ENCODE peak calls at places on chromosomes 13 and 19, in four cellular contexts. One of them, this sample, is unnamed.

GRCh38 chr13:28728642-28729041 is 9.9 kb upstream of the SLC46A3 start:
- DNase-seq in K562: no peak
- DNase-seq in H1: no peak
- DNase-seq in GM12891: no peak
- DNase-seq in this sample: no peak

GRCh38 chr19:48415395-48415794 is 21.9 kb downstream of the GRIN2D start:
- DNase-seq in K562: peak
- DNase-seq in H1: peak
- DNase-seq in GM12891: no peak
- DNase-seq in this sample: no peak

GRCh38 chr19:6769006-6769637 is 1.9 kb upstream of the SH2D3A start:
- DNase-seq in K562: peak
- DNase-seq in GM12891: no peak
- DNase-seq in H1: peak
- DNase-seq in this sample: no peak

GRCh38 chr19:7787141-7787540 is 24.1 kb downstream of the CLEC4M start:
- DNase-seq in K562: no peak
- DNase-seq in GM12891: no peak
- DNase-seq in H1: peak
- DNase-seq in this sample: no peak

GRCh38 chr13:90447735-90448103 is 899.8 kb upstream of the MIR17HG start:
- DNase-seq in GM12891: no peak
- DNase-seq in H1: no peak
- DNase-seq in K562: no peak
- DNase-seq in this sample: no peak

GRCh38 chr19:3476830-3477229 is 3.5 kb downstream of the SMIM24 start:
- DNase-seq in GM12891: no peak
- DNase-seq in K562: no peak
- DNase-seq in H1: no peak
- DNase-seq in this sample: no peak

GRCh38 chr13:110463876-110464510 is 97.5 kb downstream of the RAB20 start:
- DNase-seq in GM12891: no peak
- DNase-seq in K562: no peak
- DNase-seq in H1: no peak
- DNase-seq in this sample: no peak

GRCh38 chr13:44243198-44243852 is 130.3 kb upstream of the SERP2 start:
- DNase-seq in GM12891: no peak
- DNase-seq in K562: peak
- DNase-seq in H1: peak
- DNase-seq in this sample: no peak

GRCh38 chr19:6393982-6394412 is 1.0 kb upstream of the GTF2F1 start:
- DNase-seq in GM12891: peak
- DNase-seq in K562: no peak
- DNase-seq in H1: no peak
- DNase-seq in this sample: no peak

GRCh38 chr13:78876915-78877549 is 218.1 kb upstream of the OBI1 start:
- DNase-seq in GM12891: no peak
- DNase-seq in H1: no peak
- DNase-seq in K562: no peak
- DNase-seq in this sample: no peak

GRCh38 chr13:25971077-25971476 is 80.7 kb downstream of the SHISA2 start:
- DNase-seq in H1: no peak
- DNase-seq in K562: no peak
- DNase-seq in GM12891: no peak
- DNase-seq in this sample: no peak

GRCh38 chr19:8334458-8335342 is 8.4 kb downstream of the KANK3 start:
- DNase-seq in H1: peak
- DNase-seq in GM12891: peak
- DNase-seq in K562: no peak
- DNase-seq in this sample: peak

GRCh38 chr19:29714953-29715694 is at the start of gene C19orf12:
- DNase-seq in H1: peak
- DNase-seq in K562: peak
- DNase-seq in GM12891: peak
- DNase-seq in this sample: peak

GRCh38 chr19:21910318-21910717 is 74.3 kb upstream of the ZNF43 start:
- DNase-seq in GM12891: no peak
- DNase-seq in K562: no peak
- DNase-seq in H1: no peak
- DNase-seq in this sample: no peak

GRCh38 chr13:91534996-91535395 is 136.6 kb downstream of the GPC5 start:
- DNase-seq in H1: no peak
- DNase-seq in GM12891: no peak
- DNase-seq in K562: no peak
- DNase-seq in this sample: no peak

GRCh38 chr19:33394006-33394722 is 20.7 kb downstream of the CEBPG start:
- DNase-seq in K562: no peak
- DNase-seq in GM12891: peak
- DNase-seq in H1: no peak
- DNase-seq in this sample: peak

GRCh38 chr13:24225062-24225461 is 64.5 kb downstream of the SPATA13 start:
- DNase-seq in H1: no peak
- DNase-seq in GM12891: no peak
- DNase-seq in K562: no peak
- DNase-seq in this sample: no peak

GRCh38 chr13:99454518-99455183 is 46.6 kb upstream of the TM9SF2 start:
- DNase-seq in K562: no peak
- DNase-seq in H1: no peak
- DNase-seq in GM12891: no peak
- DNase-seq in this sample: no peak

GRCh38 chr13:21675095-21676007 is 4.5 kb downstream of the FGF9 start:
- DNase-seq in K562: no peak
- DNase-seq in GM12891: no peak
- DNase-seq in H1: peak
- DNase-seq in this sample: peak

GRCh38 chr19:30447276-30447870 is 75.2 kb downstream of the ZNF536 start:
- DNase-seq in K562: no peak
- DNase-seq in GM12891: no peak
- DNase-seq in H1: no peak
- DNase-seq in this sample: no peak

GRCh38 chr13:47463726-47464125 is 537.3 kb downstream of the SUCLA2 start:
- DNase-seq in K562: no peak
- DNase-seq in H1: no peak
- DNase-seq in GM12891: no peak
- DNase-seq in this sample: no peak

GRCh38 chr13:26377038-26377437 is 123.1 kb downstream of the CDK8 start:
- DNase-seq in H1: peak
- DNase-seq in K562: peak
- DNase-seq in GM12891: no peak
- DNase-seq in this sample: no peak

GRCh38 chr19:3526507-3527244 is 12.3 kb upstream of the TEKTIP1 start:
- DNase-seq in GM12891: no peak
- DNase-seq in K562: no peak
- DNase-seq in H1: no peak
- DNase-seq in this sample: no peak

GRCh38 chr13:33285420-33286124 is at the start of gene STARD13:
- DNase-seq in GM12891: peak
- DNase-seq in H1: peak
- DNase-seq in K562: peak
- DNase-seq in this sample: peak

GRCh38 chr19:35041548-35042055 is at the start of gene HPN:
- DNase-seq in K562: no peak
- DNase-seq in H1: peak
- DNase-seq in GM12891: no peak
- DNase-seq in this sample: no peak

GRCh38 chr19:34995551-34995950 is 4.6 kb upstream of the GRAMD1A start:
- DNase-seq in GM12891: no peak
- DNase-seq in K562: no peak
- DNase-seq in H1: no peak
- DNase-seq in this sample: no peak

DNA sequence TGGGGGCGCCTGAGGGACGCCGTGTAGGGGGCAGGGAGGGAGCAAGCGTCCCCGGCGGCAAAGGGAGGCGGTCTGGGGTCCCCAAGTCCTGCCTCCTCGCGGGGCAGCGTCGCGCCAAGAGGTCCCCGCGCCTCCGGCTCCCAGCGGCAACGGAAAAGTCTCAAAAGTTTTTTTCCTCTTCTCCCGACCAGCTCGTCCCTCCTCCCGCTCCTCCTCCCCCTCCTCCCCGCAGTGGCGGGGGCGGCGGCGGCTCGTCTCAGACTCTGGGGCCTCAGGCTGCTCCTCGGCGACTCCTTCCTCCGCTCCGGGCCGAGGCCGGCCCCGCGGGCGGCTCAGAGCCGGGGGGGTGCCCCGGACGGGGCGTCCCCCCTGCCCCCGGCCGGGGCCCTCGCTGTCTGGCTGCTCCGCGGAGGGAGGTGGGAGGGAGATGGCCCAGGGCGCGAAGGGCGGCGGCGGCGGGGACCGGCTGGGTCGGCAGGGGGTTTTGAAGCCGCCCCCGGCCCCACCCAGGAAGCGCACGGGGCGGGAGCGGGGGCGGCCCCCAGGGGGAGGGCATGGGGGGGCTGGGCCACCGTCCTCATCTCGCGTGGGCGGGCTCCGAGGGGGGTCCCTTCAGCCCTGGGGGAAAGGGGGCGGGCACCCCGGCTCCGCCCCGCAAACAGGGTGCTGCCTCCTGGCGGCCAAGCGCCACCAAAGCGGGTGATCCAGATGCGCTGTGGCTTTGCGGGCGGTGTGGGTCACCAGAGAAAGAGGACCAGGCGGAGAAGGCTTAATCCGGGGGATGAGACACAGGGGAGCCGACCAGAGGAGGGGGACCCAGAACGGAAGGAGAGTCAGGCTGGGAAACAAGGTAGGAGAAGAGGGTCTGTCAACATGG is at the start of gene TGFB1:
- DNase-seq in GM12891: peak
- DNase-seq in K562: peak
- DNase-seq in H1: peak
- DNase-seq in this sample: peak
- TF ChIP-seq POLR2AphosphoS5 in GM12891: no peak
- TF ChIP-seq POLR2AphosphoS5 in K562: peak
- TF ChIP-seq POLR2AphosphoS5 in H1: no peak
- TF ChIP-seq POLR2AphosphoS5 in this sample: peak

GRCh38 chr13:40235160-40235796 is 431.2 kb downstream of the FOXO1 start:
- DNase-seq in GM12891: no peak
- DNase-seq in H1: no peak
- DNase-seq in K562: no peak
- DNase-seq in this sample: no peak

GRCh38 chr13:40240293-40240692 is 426.1 kb downstream of the FOXO1 start:
- DNase-seq in GM12891: no peak
- DNase-seq in H1: no peak
- DNase-seq in K562: no peak
- DNase-seq in this sample: no peak

GRCh38 chr13:40238761-40239160 is 427.7 kb downstream of the FOXO1 start:
- DNase-seq in GM12891: no peak
- DNase-seq in H1: no peak
- DNase-seq in K562: no peak
- DNase-seq in this sample: no peak

GRCh38 chr13:40233731-40234195 is 432.7 kb downstream of the FOXO1 start:
- DNase-seq in K562: no peak
- DNase-seq in GM12891: no peak
- DNase-seq in H1: no peak
- DNase-seq in this sample: no peak

DNA sequence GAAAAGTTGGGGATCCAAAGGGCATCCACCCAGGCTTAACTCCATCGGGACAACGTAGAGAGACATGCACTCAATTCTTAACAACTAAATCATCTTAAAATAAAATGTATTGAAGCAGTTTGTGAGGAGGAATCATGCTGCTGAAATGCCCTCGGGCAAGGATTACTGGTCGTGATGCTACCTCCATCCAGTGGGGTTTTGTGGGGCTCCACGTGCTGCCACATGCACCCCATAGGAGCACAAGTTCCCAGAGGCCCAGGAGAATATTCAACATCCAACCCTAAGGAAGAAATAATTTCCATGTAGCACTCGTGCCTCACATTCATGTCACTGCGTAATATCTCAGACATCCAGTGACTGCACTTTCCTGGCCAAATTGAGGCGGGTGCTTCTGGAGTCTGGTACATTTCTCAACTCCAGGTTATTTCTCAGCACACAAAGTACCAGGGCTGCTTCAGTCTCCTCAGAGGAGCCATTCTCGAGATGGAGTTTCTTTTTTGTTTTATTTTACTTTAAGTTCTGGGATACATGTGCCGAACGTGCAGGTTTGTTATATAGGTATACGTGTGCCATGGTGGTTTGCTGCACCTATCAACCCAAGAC is 429.8 kb downstream of the FOXO1 start:
- DNase-seq in GM12891: no peak
- DNase-seq in K562: no peak
- DNase-seq in H1: no peak
- DNase-seq in this sample: no peak
- TF ChIP-seq POLR2AphosphoS5 in GM12891: no peak
- TF ChIP-seq POLR2AphosphoS5 in K562: no peak
- TF ChIP-seq POLR2AphosphoS5 in H1: no peak
- TF ChIP-seq POLR2AphosphoS5 in this sample: no peak

DNA sequence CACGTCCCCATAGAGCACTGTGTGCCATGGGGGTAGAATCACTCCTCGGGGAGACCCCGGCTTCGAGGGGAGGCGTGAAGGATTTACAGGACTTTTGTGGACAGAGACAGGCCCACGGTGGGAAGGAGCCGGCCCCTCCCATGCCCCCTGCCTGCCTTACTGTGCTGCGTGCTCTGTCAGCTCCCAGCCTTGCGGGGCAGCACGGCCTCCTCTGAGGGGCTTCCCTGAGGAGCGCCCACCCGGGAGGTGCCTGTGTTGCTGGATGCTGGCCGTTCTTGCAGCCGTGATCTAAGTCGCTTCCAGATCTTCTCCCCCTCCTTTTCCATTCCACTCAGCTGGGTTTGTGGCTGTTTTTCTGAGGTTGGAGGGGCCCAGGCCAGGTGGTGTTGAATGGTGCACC is 29.1 kb downstream of the PLEKHJ1 start:
- DNase-seq in K562: no peak
- DNase-seq in H1: no peak
- DNase-seq in GM12891: no peak
- DNase-seq in this sample: no peak
- TF ChIP-seq POLR2AphosphoS5 in K562: no peak
- TF ChIP-seq POLR2AphosphoS5 in H1: no peak
- TF ChIP-seq POLR2AphosphoS5 in GM12891: no peak
- TF ChIP-seq POLR2AphosphoS5 in this sample: no peak

DNA sequence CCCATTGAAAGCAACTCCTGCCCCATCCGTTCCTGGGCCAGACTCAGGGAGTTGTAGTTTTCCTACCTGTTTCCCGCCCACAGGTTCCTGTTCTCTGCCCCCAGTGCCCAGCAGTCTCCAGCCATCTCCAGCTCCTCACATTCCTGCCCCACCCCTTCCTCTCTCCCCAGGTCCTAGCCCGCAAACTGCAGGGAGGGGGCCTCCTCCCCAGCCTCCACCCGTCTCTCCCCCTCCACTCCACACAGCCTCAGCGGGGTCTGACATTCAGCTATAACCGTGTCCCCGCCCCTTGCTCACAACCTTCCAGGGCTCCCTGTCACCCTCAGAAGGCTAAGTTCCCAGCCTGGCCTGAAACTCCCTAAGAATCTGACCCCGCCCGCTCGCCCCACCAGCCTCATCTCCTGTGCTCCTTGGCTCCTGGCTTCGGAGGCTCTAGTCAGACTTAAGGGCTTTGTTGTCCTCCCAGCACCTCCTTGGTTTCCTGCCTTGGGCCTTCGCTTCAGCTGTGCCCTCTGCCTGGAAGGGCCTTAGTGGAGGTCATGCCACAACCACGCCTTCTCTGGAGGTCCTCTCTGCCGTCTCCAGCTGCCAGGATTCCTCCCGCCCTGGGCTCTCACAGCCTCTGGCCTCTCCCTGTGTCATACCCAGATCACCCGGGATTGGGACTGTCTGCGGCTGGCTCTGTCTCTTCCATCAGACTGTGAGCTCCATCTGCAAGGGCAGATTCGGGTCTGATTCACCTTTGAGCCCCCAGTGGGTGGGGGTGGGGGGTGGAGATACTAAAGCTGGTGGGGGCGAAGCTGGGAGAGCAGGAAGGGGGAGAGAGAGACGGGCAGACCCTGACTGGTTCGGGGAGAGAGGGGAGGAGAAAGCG is 5.1 kb upstream of the SPACA6 start:
- DNase-seq in GM12891: no peak
- DNase-seq in K562: peak
- DNase-seq in H1: peak
- DNase-seq in this sample: no peak
- TF ChIP-seq POLR2AphosphoS5 in GM12891: no peak
- TF ChIP-seq POLR2AphosphoS5 in K562: no peak
- TF ChIP-seq POLR2AphosphoS5 in H1: no peak
- TF ChIP-seq POLR2AphosphoS5 in this sample: no peak